ENCODE peak calls at places on chromosomes 1 and 21, in nine cellular contexts. M is thyroid gland, O is pancreas, T is tibial nerve, Q is IMR-90, W is PC-9, E is cardiac muscle cell, R is heart right ventricle, A is mucosa of descending colon. U is an unnamed sample. For H3K4me1, the result is how much of the 10 kb centered on the place peaks cover.

GRCh38 chr21:41691205-41692203 is 75.3 kb downstream of the RIPK4 start:
- DNase-seq in W (no peak), T (no peak), O (no peak), M (no peak), E (no peak), Q (no peak), A (no peak), R (no peak), U (no peak)

GRCh38 chr21:27329255-27329851 is 362.5 kb upstream of the ADAMTS5 start:
- DNase-seq in M (no peak), A (no peak), W (no peak), Q (peak), E (no peak), R (no peak), O (no peak), T (no peak), U (no peak)

GRCh38 chr21:46122241-46122671 is 24.3 kb downstream of the COL6A2 start:
- DNase-seq in T (peak), Q (peak), W (no peak), M (no peak), E (no peak), A (peak), O (peak), R (no peak), U (no peak)

GRCh38 chr1:64505232-64505943 is 35.5 kb downstream of the CACHD1 start:
- DNase-seq in W (no peak), M (peak), O (peak), A (peak), E (peak), R (peak), Q (no peak), T (no peak), U (no peak)

GRCh38 chr1:99850458-99850974 is 355 bp downstream of the AGL start:
- DNase-seq in A (no peak), Q (no peak), E (no peak), W (no peak), M (no peak), T (no peak), R (no peak), O (no peak), U (no peak)

GRCh38 chr1:86567936-86568335 is 21.1 kb downstream of the CLCA4 start:
- DNase-seq in A (no peak), R (no peak), M (no peak), W (no peak), Q (no peak), O (no peak), E (no peak), T (no peak), U (no peak)

GRCh38 chr1:28136636-28137613 is 39.6 kb downstream of the PTAFR start:
- DNase-seq in Q (peak), T (no peak), A (no peak), E (no peak), O (no peak), W (peak), R (no peak), M (no peak), U (no peak)

GRCh38 chr1:7633521-7634245 is 137.4 kb upstream of the VAMP3 start:
- DNase-seq in O (no peak), M (no peak), E (no peak), T (no peak), A (no peak), W (no peak), Q (no peak), R (no peak), U (no peak)

GRCh38 chr1:50860702-50861101 is 99.4 kb downstream of the FAF1 start:
- DNase-seq in A (no peak), Q (no peak), T (no peak), O (no peak), R (no peak), M (no peak), W (no peak), E (no peak), U (no peak)

GRCh38 chr1:202010042-202011015 is at the start of gene ELF3:
- DNase-seq in A (peak), E (peak), R (no peak), T (no peak), Q (no peak), M (peak), W (peak), O (peak), U (no peak)

GRCh38 chr1:84582802-84583587 is 8.8 kb upstream of the CTBS start:
- DNase-seq in E (peak), W (no peak), O (no peak), T (no peak), Q (no peak), A (no peak), R (no peak), M (no peak), U (no peak)

GRCh38 chr1:225990705-225991464 is 8.3 kb downstream of the SDE2 start:
- DNase-seq in W (no peak), O (no peak), Q (no peak), M (no peak), A (no peak), R (no peak), E (no peak), T (no peak), U (no peak)

GRCh38 chr1:226034482-226034881 is 28.0 kb upstream of the H3-3A start:
- DNase-seq in R (peak), Q (peak), O (no peak), M (peak), T (peak), W (no peak), E (no peak), A (peak), U (peak)

GRCh38 chr1:63643926-63644325 is 50.7 kb downstream of the PGM1 start:
- DNase-seq in A (no peak), Q (no peak), O (peak), E (peak), W (no peak), R (peak), T (no peak), M (no peak), U (no peak)

GRCh38 chr1:156198831-156199349 is 5.0 kb downstream of the SLC25A44 start:
- DNase-seq in O (no peak), A (no peak), R (no peak), E (no peak), W (no peak), M (no peak), T (no peak), Q (no peak), U (no peak)

GRCh38 chr1:73327180-73327793 is 870.7 kb downstream of the LRRIQ3 start:
- DNase-seq in R (no peak), O (peak), E (no peak), Q (no peak), W (no peak), T (no peak), A (no peak), M (no peak), U (no peak)

GRCh38 chr21:29376556-29376955 is 77.8 kb downstream of the BACH1 start:
- DNase-seq in R (peak), E (peak), W (no peak), Q (no peak), A (no peak), M (peak), O (no peak), T (no peak), U (no peak)

GRCh38 chr1:48556161-48556850 is 84.3 kb upstream of the SPATA6 start:
- DNase-seq in W (no peak), T (no peak), A (no peak), M (no peak), E (no peak), Q (no peak), O (no peak), R (no peak), U (no peak)

GRCh38 chr1:52633291-52633754 is 355 bp downstream of the SHISAL2A start:
- DNase-seq in T (no peak), Q (no peak), A (peak), O (peak), W (no peak), R (peak), E (peak), M (no peak), U (no peak)

GRCh38 chr1:229192031-229192430 is 78.9 kb upstream of the RAB4A start:
- DNase-seq in R (no peak), M (no peak), Q (peak), W (peak), O (no peak), E (no peak), T (no peak), A (no peak), U (no peak)

GRCh38 chr1:76764638-76765572 is 102.4 kb upstream of the ST6GALNAC5 start:
- DNase-seq in T (no peak), M (peak), R (peak), W (no peak), Q (no peak), E (peak), A (no peak), O (no peak), U (no peak)

GRCh38 chr1:204493145-204493881 is 1.3 kb downstream of the PIK3C2B start:
- DNase-seq in W (peak), E (peak), R (peak), T (no peak), A (peak), M (peak), Q (peak), O (peak), U (no peak)
- H3K4me1 ChIP-seq in W (under half), E (under half), R (under half), T (under half), A (under half), M (under half), Q (under half), O (under half), U (under half)

GRCh38 chr1:231414260-231415016 is 7.6 kb downstream of the EGLN1 start:
- DNase-seq in A (no peak), Q (no peak), M (peak), O (no peak), R (no peak), W (no peak), T (no peak), E (peak), U (no peak)
- H3K4me1 ChIP-seq in A (under half), Q (under half), M (under half), O (under half), R (half or more), W (under half), T (half or more), E (half or more), U (half or more)

GRCh38 chr1:215652371-215652770 is 85.3 kb downstream of the KCTD3 start:
- DNase-seq in A (no peak), T (no peak), W (no peak), E (no peak), R (no peak), O (no peak), Q (no peak), M (no peak), U (peak)
- H3K4me1 ChIP-seq in A (under half), T (under half), W (under half), E (under half), R (under half), O (under half), Q (under half), M (under half), U (under half)

GRCh38 chr1:32763221-32763620 is 53.9 kb downstream of the YARS1 start:
- DNase-seq in O (no peak), M (no peak), W (peak), R (no peak), A (no peak), E (no peak), T (no peak), Q (no peak), U (no peak)
- H3K4me1 ChIP-seq in O (half or more), M (half or more), W (half or more), R (under half), A (half or more), E (half or more), T (half or more), Q (under half), U (half or more)

GRCh38 chr21:38289697-38290096 is 32.9 kb downstream of the KCNJ15 start:
- DNase-seq in A (no peak), M (no peak), R (no peak), O (no peak), E (no peak), W (no peak), Q (peak), T (no peak), U (no peak)
- H3K4me1 ChIP-seq in A (under half), M (half or more), R (under half), O (under half), E (under half), W (under half), Q (under half), T (under half), U (under half)